ENCODE peak calls at places on chromosomes 5 and 9, in five cellular contexts. X, J, W, V and L are unnamed samples.

GRCh38 chr5:14134086-14134485 is 9.1 kb upstream of the TRIO start:
- DNase-seq in X (no peak), J (no peak), W (no peak), V (no peak), L (no peak)

GRCh38 chr5:175060264-175060663 is 335.9 kb downstream of the MSX2 start:
- DNase-seq in X (no peak), J (no peak), W (no peak), V (no peak), L (no peak)

GRCh38 chr9:133534346-133535284 is at the start of gene ADAMTSL2:
- DNase-seq in X (no peak), J (peak; percentile 13), W (peak; percentile 77), V (peak; percentile 78), L (no peak)

GRCh38 chr9:69535911-69536310 is 136.3 kb downstream of the APBA1 start:
- DNase-seq in X (no peak), J (no peak), W (no peak), V (no peak), L (no peak)

GRCh38 chr5:176185133-176185733 is 53.0 kb upstream of the SIMC1 start:
- DNase-seq in X (no peak), J (no peak), W (no peak), V (no peak), L (no peak)

GRCh38 chr5:179280095-179280490 is 65.2 kb downstream of the ADAMTS2 start:
- DNase-seq in X (no peak), J (no peak), W (no peak), V (no peak), L (no peak)

GRCh38 chr9:97808415-97808814 is 44.6 kb upstream of the FOXE1 start:
- DNase-seq in X (no peak), J (no peak), W (no peak), V (no peak), L (no peak)

GRCh38 chr5:38997579-38997978 is 76.6 kb downstream of the RICTOR start:
- DNase-seq in X (no peak), J (no peak), W (no peak), V (no peak), L (no peak)

GRCh38 chr5:1332461-1333001 is 12.4 kb downstream of the CLPTM1L start:
- DNase-seq in X (no peak), J (no peak), W (no peak), V (no peak), L (no peak)

GRCh38 chr9:112367465-112367864 is 12.4 kb upstream of the HSDL2 start:
- DNase-seq in X (no peak), J (no peak), W (no peak), V (no peak), L (no peak)

GRCh38 chr5:53424691-53425597 is 55.5 kb upstream of the FST start:
- DNase-seq in X (no peak), J (no peak), W (no peak), V (no peak), L (no peak)

GRCh38 chr5:5405441-5405840 is 17.0 kb upstream of the ICE1 start:
- DNase-seq in X (no peak), J (no peak), W (no peak), V (no peak), L (no peak)

GRCh38 chr5:121503111-121503840 is 348.4 kb upstream of the FTMT start:
- DNase-seq in X (peak; percentile 52), J (peak; percentile 8), W (peak; percentile 36), V (peak; percentile 30), L (no peak)

GRCh38 chr5:170755679-170756456 is 27.7 kb upstream of the GABRP start:
- DNase-seq in X (no peak), J (peak; percentile 90), W (peak; percentile 68), V (peak; percentile 59), L (no peak)

GRCh38 chr9:96719538-96720315 is 58.2 kb downstream of the ZNF510 start:
- DNase-seq in X (no peak), J (peak; percentile 28), W (no peak), V (no peak), L (no peak)

GRCh38 chr5:175778951-175779475 is 92.4 kb upstream of the CPLX2 start:
- DNase-seq in X (no peak), J (peak; percentile 17), W (peak; percentile 55), V (peak; percentile 60), L (no peak)

GRCh38 chr9:92640398-92641091 is 29.4 kb downstream of the IPPK start:
- DNase-seq in X (no peak), J (no peak), W (no peak), V (no peak), L (no peak)

GRCh38 chr9:90394866-90395265 is 247.8 kb downstream of the DIRAS2 start:
- DNase-seq in X (no peak), J (no peak), W (no peak), V (no peak), L (no peak)

GRCh38 chr9:116633444-116633843 is 53.7 kb upstream of the TRIM32 start:
- DNase-seq in X (no peak), J (no peak), W (peak; percentile 19), V (peak; percentile 16), L (no peak)

GRCh38 chr5:173310296-173310769 is 17.9 kb downstream of the STC2 start:
- DNase-seq in X (peak; percentile 36), J (no peak), W (no peak), V (no peak), L (no peak)

GRCh38 chr5:109643951-109644350 is 45.8 kb upstream of the MAN2A1 start:
- DNase-seq in X (no peak), J (no peak), W (no peak), V (no peak), L (no peak)

GRCh38 chr9:20872340-20872977 is 159.0 kb downstream of the HACD4 start:
- DNase-seq in X (no peak), J (no peak), W (no peak), V (no peak), L (no peak)

GRCh38 chr9:93096131-93096802 is at the start of gene CARD19:
- DNase-seq in X (peak; percentile 54), J (peak; percentile 61), W (peak; percentile 47), V (peak; percentile 60), L (no peak)

GRCh38 chr5:141182248-141182647 is at the start of gene PCDHB16:
- DNase-seq in X (peak; percentile 43), J (no peak), W (peak; percentile 69), V (peak; percentile 55), L (no peak)

GRCh38 chr5:17185776-17186175 is 31.7 kb upstream of the BASP1 start:
- DNase-seq in X (peak; percentile 77), J (no peak), W (no peak), V (no peak), L (no peak)

GRCh38 chr5:160651682-160652645 is 200.0 kb downstream of the ATP10B start:
- DNase-seq in X (no peak), J (no peak), W (no peak), V (no peak), L (no peak)

GRCh38 chr5:134247411-134247810 is 21.5 kb upstream of the PPP2CA start:
- DNase-seq in X (no peak), J (no peak), W (no peak), V (no peak), L (no peak)
- H3K4me3 ChIP-seq in X (no peak overlapping the region), J (no peak overlapping the region), W (no peak overlapping the region), V (no peak overlapping the region), L (no peak overlapping the region)

GRCh38 chr9:109379513-109379912 is 58.7 kb upstream of the EPB41L4B start:
- DNase-seq in X (no peak), J (no peak), W (no peak), V (no peak), L (no peak)

GRCh38 chr9:109382585-109382984 is 61.7 kb upstream of the EPB41L4B start:
- DNase-seq in X (no peak), J (no peak), W (no peak), V (no peak), L (no peak)

GRCh38 chr9:109382182-109382581 is 61.3 kb upstream of the EPB41L4B start:
- DNase-seq in X (no peak), J (no peak), W (no peak), V (no peak), L (no peak)

GRCh38 chr9:109381011-109381729 is 60.3 kb upstream of the EPB41L4B start:
- DNase-seq in X (no peak), J (no peak), W (no peak), V (no peak), L (no peak)

DNA sequence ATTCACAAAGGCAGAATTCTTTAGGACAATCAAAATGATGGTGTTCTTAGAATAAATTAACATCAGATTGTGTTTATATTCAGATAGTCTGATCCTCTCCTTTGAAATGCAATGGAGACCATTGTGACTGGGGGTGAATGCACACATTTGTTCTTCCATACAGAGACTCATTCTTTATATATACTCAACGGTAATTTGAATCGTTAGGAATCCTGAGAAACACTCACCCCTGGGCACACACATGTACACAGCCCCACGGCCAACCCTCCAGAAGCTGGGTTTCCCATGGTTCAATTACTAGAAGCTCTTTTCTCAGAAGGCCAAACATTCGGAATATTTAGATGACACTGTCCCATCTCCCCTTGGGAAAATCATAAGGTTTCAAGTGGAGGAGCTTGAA is 57.5 kb upstream of the EPB41L4B start:
- DNase-seq in X (no peak), J (no peak), W (no peak), V (no peak), L (no peak)
- H3K27ac ChIP-seq in X (no peak overlapping the region), J (no peak overlapping the region), W (no peak overlapping the region), V (no peak overlapping the region), L (no peak overlapping the region)

GRCh38 chr5:72440207-72440638 is 67.0 kb downstream of the ZNF366 start:
- DNase-seq in X (no peak), J (no peak), W (no peak), V (no peak), L (no peak)
- H3K4me1 ChIP-seq in X (peaks cover 9% of the 10 kb centered on the region), J (no peaks in the 10 kb centered on the region), W (peaks cover 37% of the 10 kb centered on the region), V (peaks cover 14% of the 10 kb centered on the region), L (no peaks in the 10 kb centered on the region)

GRCh38 chr5:34410411-34411139 is 245.6 kb upstream of the RAI14 start:
- DNase-seq in X (no peak), J (no peak), W (no peak), V (no peak), L (no peak)
- H3K4me3 ChIP-seq in X (no peak overlapping the region), J (no peak overlapping the region), W (no peak overlapping the region), V (no peak overlapping the region), L (no peak overlapping the region)

DNA sequence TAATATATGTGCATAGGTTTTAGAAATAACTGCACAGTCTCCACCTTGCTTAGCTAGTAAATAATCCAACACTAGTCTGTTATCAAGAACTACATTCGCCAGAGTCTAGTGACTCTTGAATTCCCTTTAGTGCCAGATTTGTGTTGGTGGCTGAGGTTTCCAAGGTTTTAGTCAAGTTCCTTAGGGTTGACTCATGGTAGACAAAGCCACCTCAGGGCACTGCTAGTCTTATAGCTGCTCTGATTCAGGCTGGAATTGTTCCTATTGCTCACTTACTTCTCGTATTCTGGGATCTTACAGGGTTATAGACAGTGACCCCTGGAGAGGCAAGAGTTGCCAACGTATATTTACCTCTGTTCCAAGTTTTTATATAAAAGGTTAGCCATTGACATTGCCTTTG is 1369.8 kb upstream of the CDH9 start:
- DNase-seq in X (no peak), J (no peak), W (no peak), V (no peak), L (no peak)
- H3K27ac ChIP-seq in X (no peak overlapping the region), J (no peak overlapping the region), W (no peak overlapping the region), V (no peak overlapping the region), L (no peak overlapping the region)